ENCODE peak calls at places on chromosomes 12 and 14, in eight cellular contexts. B, E, A, G, J, D, U and Y are unnamed samples. For H3K4me1, the result is how much of the 10 kb centered on the place peaks cover.

GRCh38 chr12:72024613-72025012 is 86.0 kb downstream of the TPH2 start:
- DNase-seq in B (no peak), E (no peak), A (no peak), G (no peak), J (peak), D (no peak), U (no peak), Y (no peak)

GRCh38 chr12:53999596-54000104 is 311 bp upstream of the HOXC9 start:
- DNase-seq in B (peak), E (no peak), A (peak), G (peak), J (peak), D (peak), U (no peak), Y (no peak)

GRCh38 chr12:97568336-97569180 is 106.0 kb downstream of the RMST start:
- DNase-seq in B (peak), E (no peak), A (peak), G (no peak), J (peak), D (no peak), U (no peak), Y (no peak)

GRCh38 chr14:103014466-103015319 is 42.7 kb downstream of the CDC42BPB start:
- DNase-seq in B (no peak), E (no peak), A (peak), G (peak), J (peak), D (no peak), U (no peak), Y (peak)

GRCh38 chr14:33676135-33676566 is 274.7 kb downstream of the EGLN3 start:
- DNase-seq in B (peak), E (peak), A (no peak), G (peak), J (peak), D (peak), U (no peak), Y (peak)

GRCh38 chr14:94173471-94173884 is 644 bp upstream of the PPP4R4 start:
- DNase-seq in B (peak), E (no peak), A (no peak), G (no peak), J (no peak), D (no peak), U (peak), Y (no peak)

GRCh38 chr12:90253674-90254181 is 545.1 kb upstream of the ATP2B1 start:
- DNase-seq in B (peak), E (peak), A (peak), G (peak), J (peak), D (peak), U (peak), Y (peak)

GRCh38 chr14:32702571-32702970 is 236.1 kb upstream of the NPAS3 start:
- DNase-seq in B (peak), E (peak), A (peak), G (no peak), J (peak), D (peak), U (no peak), Y (peak)

GRCh38 chr12:49389092-49389703 is 21.9 kb downstream of the SPATS2 start:
- DNase-seq in B (peak), E (peak), A (no peak), G (no peak), J (no peak), D (peak), U (peak), Y (peak)

GRCh38 chr12:12837025-12837872 is 24.1 kb downstream of the DDX47 start:
- DNase-seq in B (peak), E (no peak), A (peak), G (peak), J (peak), D (peak), U (peak), Y (peak)

GRCh38 chr12:95970905-95971304 is 25.2 kb downstream of the HAL start:
- DNase-seq in B (no peak), E (no peak), A (peak), G (peak), J (peak), D (no peak), U (no peak), Y (no peak)

GRCh38 chr12:25971675-25972035 is 13.2 kb downstream of the RASSF8 start:
- DNase-seq in B (no peak), E (no peak), A (no peak), G (no peak), J (no peak), D (no peak), U (no peak), Y (no peak)

GRCh38 chr14:98290596-98290995 is 981.4 kb downstream of the BCL11B start:
- DNase-seq in B (no peak), E (no peak), A (peak), G (no peak), J (peak), D (no peak), U (no peak), Y (no peak)

GRCh38 chr14:62168564-62169155 is 406.4 kb downstream of the SNAPC1 start:
- DNase-seq in B (no peak), E (no peak), A (no peak), G (no peak), J (no peak), D (no peak), U (no peak), Y (no peak)

GRCh38 chr12:71014180-71014785 is 93.7 kb upstream of the PTPRR start:
- DNase-seq in B (no peak), E (no peak), A (peak), G (no peak), J (peak), D (no peak), U (no peak), Y (peak)

GRCh38 chr12:29674463-29674862 is 109.3 kb downstream of the TMTC1 start:
- DNase-seq in B (no peak), E (no peak), A (no peak), G (no peak), J (no peak), D (no peak), U (no peak), Y (no peak)

GRCh38 chr14:64510825-64511679 is 6.5 kb downstream of the ZBTB1 start:
- DNase-seq in B (peak), E (no peak), A (peak), G (peak), J (peak), D (no peak), U (peak), Y (peak)

GRCh38 chr12:50926415-50926814 is 25.9 kb upstream of the HIGD1C start:
- DNase-seq in B (no peak), E (no peak), A (no peak), G (no peak), J (no peak), D (no peak), U (no peak), Y (no peak)

GRCh38 chr12:78101946-78102635 is 271.4 kb downstream of the NAV3 start:
- DNase-seq in B (no peak), E (no peak), A (no peak), G (no peak), J (no peak), D (no peak), U (no peak), Y (no peak)

GRCh38 chr12:30067156-30067555 is 283.4 kb upstream of the TMTC1 start:
- DNase-seq in B (no peak), E (no peak), A (peak), G (peak), J (no peak), D (no peak), U (no peak), Y (peak)

GRCh38 chr12:107670999-107671643 is 14.5 kb upstream of the PWP1 start:
- DNase-seq in B (peak), E (no peak), A (no peak), G (no peak), J (no peak), D (no peak), U (peak), Y (peak)

GRCh38 chr12:22535038-22535437 is 9.3 kb downstream of the C2CD5 start:
- DNase-seq in B (no peak), E (no peak), A (no peak), G (no peak), J (no peak), D (no peak), U (no peak), Y (no peak)

GRCh38 chr12:4587108-4587507 is 25.1 kb downstream of the DYRK4 start:
- DNase-seq in B (no peak), E (no peak), A (no peak), G (no peak), J (no peak), D (no peak), U (no peak), Y (no peak)

GRCh38 chr14:63766616-63767015 is 38.8 kb upstream of the SGPP1 start:
- DNase-seq in B (no peak), E (no peak), A (no peak), G (no peak), J (no peak), D (no peak), U (no peak), Y (no peak)

GRCh38 chr12:114248527-114248926 is 157.4 kb downstream of the TBX5 start:
- DNase-seq in B (no peak), E (no peak), A (peak), G (no peak), J (no peak), D (no peak), U (no peak), Y (no peak)

GRCh38 chr12:6442799-6443198 is 2.0 kb upstream of the CD27 start:
- DNase-seq in B (no peak), E (no peak), A (no peak), G (no peak), J (no peak), D (no peak), U (no peak), Y (no peak)

GRCh38 chr12:4386756-4387155 is 7.2 kb upstream of the FGF23 start:
- DNase-seq in B (no peak), E (no peak), A (no peak), G (no peak), J (no peak), D (no peak), U (no peak), Y (no peak)

GRCh38 chr12:25438638-25439037 is 114.4 kb downstream of the LMNTD1 start:
- DNase-seq in B (no peak), E (no peak), A (no peak), G (no peak), J (no peak), D (no peak), U (no peak), Y (no peak)

GRCh38 chr12:124679047-124679446 is 111.6 kb upstream of the NCOR2 start:
- DNase-seq in B (no peak), E (no peak), A (no peak), G (no peak), J (no peak), D (no peak), U (no peak), Y (no peak)

GRCh38 chr12:124675881-124676688 is 108.7 kb upstream of the NCOR2 start:
- DNase-seq in B (peak), E (peak), A (no peak), G (peak), J (no peak), D (peak), U (no peak), Y (no peak)

GRCh38 chr12:124676725-124677462 is 109.5 kb upstream of the NCOR2 start:
- DNase-seq in B (no peak), E (no peak), A (no peak), G (peak), J (no peak), D (no peak), U (no peak), Y (no peak)

GRCh38 chr12:124678421-124678893 is 111.0 kb upstream of the NCOR2 start:
- DNase-seq in B (no peak), E (no peak), A (no peak), G (peak), J (no peak), D (no peak), U (no peak), Y (no peak)

GRCh38 chr12:124677552-124678356 is 110.3 kb upstream of the NCOR2 start:
- DNase-seq in B (no peak), E (no peak), A (no peak), G (peak), J (no peak), D (no peak), U (no peak), Y (no peak)
- H3K4me1 ChIP-seq in B (under half), E (under half), A (under half), G (under half), J (under half), D (under half), U (under half), Y (under half)

DNA sequence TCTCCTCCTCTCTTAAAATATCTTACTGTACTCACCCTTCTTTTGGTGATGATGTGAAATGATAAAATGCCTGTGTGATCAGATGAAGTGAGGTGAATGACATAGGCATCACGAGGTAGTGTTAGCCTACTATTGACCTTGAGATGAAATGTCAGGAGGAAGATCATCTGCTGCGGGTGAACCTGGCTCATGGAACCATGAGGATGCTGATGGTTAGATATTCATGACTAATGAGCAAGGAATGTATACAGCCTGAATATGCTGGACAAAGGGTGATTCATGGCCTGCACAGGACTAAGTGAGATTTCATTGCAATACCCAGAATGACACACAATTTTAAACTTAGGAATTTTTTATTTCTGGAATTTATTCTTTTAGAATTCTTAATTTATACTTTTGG is 89.6 kb downstream of the DAAM1 start:
- DNase-seq in B (no peak), E (no peak), A (peak), G (no peak), J (peak), D (no peak), U (no peak), Y (no peak)
- H3K4me1 ChIP-seq in B (under half), E (under half), A (under half), G (half or more), J (half or more), D (under half), U (under half), Y (under half)

DNA sequence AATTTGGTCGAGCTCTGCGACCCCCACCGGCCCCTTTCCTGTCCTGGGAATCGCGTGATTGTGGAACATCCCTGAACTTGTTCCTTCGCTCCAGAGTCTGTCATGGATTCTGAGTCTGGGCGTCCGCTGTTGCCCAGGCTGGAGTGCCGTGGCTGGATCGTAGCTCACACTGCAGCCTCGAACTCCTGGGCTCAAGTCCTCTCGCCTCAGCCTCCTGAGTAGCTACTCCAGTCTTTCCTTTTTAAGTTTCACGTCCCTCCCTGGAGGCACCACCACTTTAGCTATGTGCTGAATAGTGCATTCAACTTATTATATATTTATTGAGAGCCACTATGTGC is 698 bp downstream of the ACOT6 start:
- DNase-seq in B (no peak), E (no peak), A (peak), G (peak), J (no peak), D (no peak), U (no peak), Y (no peak)
- H3K4me1 ChIP-seq in B (under half), E (under half), A (under half), G (under half), J (under half), D (under half), U (under half), Y (under half)

DNA sequence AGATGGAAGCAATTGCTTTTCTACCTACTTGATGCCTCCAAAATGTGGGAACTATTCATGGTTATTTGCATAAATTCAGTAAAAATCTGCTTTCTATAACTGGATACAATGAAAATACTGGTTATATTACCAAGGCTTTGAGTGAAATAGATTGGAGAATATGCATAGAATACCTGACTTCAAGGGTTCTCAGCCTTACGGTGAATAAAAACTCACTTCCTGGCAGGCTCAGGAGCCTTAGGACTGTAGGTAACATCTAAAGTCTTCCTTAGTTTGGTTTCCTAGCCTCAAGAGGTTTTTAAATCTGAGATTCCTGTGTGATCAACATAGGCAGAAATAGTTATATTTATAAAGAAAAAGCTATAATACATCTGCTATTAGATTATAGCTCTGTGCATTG is 158.6 kb downstream of the SLC41A2 start:
- DNase-seq in B (no peak), E (no peak), A (no peak), G (no peak), J (no peak), D (no peak), U (no peak), Y (no peak)
- H3K4me1 ChIP-seq in B (under half), E (under half), A (under half), G (under half), J (under half), D (under half), U (under half), Y (under half)

DNA sequence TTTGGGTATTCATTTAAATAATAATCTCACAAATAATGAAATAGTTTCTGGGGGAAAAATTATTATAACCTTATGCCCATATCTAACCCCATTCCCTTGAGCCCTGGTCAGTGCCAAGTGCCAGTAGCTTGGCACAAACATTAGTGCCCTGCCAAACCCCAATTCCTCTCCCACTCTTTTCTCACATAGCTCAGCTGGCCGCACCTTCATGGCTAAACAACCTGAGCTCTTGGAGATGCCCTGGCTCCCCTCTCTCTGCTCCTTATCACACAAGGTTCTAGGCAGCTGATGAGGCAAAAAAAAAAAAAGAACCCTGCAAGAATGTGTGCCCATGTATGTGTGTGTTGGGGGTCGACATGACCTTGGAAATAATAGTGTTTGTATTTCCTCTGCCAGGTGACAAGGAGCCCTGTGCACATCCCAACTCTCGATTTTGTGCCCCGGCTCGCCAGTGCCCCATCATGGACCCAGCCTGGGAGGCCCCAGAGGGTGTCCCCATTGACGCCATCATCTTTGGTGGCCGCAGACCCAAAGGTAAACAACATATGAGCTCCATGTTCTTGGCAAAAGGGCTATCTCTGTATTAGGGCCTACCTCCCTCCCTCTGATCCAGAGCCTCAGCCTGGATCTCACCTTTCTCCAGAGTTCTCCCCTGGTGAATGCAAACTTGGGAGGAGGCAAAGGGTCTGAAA is 8.4 kb downstream of the PCK2 start:
- DNase-seq in B (no peak), E (no peak), A (no peak), G (peak), J (no peak), D (no peak), U (no peak), Y (no peak)
- H3K4me1 ChIP-seq in B (under half), E (under half), A (under half), G (under half), J (under half), D (under half), U (under half), Y (under half)

GRCh38 chr14:58752782-58753181 is 115.0 kb downstream of the DACT1 start:
- DNase-seq in B (peak), E (peak), A (peak), G (no peak), J (peak), D (peak), U (no peak), Y (no peak)
- H3K4me1 ChIP-seq in B (under half), E (under half), A (under half), G (under half), J (under half), D (under half), U (under half), Y (under half)

GRCh38 chr12:131135786-131136538 is 182.3 kb downstream of the ADGRD1 start:
- DNase-seq in B (no peak), E (no peak), A (no peak), G (peak), J (no peak), D (no peak), U (no peak), Y (no peak)

GRCh38 chr12:131137836-131138637 is 184.3 kb downstream of the ADGRD1 start:
- DNase-seq in B (peak), E (no peak), A (no peak), G (peak), J (no peak), D (no peak), U (peak), Y (no peak)

GRCh38 chr12:131135311-131135785 is 181.6 kb downstream of the ADGRD1 start:
- DNase-seq in B (no peak), E (no peak), A (no peak), G (peak), J (no peak), D (no peak), U (no peak), Y (no peak)

GRCh38 chr12:131137009-131137835 is 183.5 kb downstream of the ADGRD1 start:
- DNase-seq in B (no peak), E (no peak), A (no peak), G (peak), J (no peak), D (no peak), U (no peak), Y (no peak)

DNA sequence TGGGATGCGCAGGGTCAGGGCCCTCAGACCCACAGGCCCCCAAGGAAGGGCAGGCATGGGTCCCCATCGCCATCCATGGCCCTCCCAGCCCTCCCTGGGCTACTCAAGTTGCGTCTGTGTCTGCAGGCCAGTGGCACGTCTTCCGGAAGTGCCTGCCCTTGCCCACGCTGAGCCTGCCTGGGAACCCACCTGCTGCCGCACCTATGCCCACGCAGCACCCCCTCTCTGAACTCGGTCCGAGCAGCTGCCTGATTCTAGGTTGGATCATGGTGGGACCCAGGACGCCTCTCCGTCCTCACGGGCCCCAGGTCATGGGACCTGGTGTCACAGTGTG is 182.8 kb downstream of the ADGRD1 start:
- DNase-seq in B (no peak), E (no peak), A (no peak), G (no peak), J (no peak), D (no peak), U (no peak), Y (no peak)
- H3K4me1 ChIP-seq in B (under half), E (under half), A (under half), G (under half), J (under half), D (under half), U (under half), Y (under half)

DNA sequence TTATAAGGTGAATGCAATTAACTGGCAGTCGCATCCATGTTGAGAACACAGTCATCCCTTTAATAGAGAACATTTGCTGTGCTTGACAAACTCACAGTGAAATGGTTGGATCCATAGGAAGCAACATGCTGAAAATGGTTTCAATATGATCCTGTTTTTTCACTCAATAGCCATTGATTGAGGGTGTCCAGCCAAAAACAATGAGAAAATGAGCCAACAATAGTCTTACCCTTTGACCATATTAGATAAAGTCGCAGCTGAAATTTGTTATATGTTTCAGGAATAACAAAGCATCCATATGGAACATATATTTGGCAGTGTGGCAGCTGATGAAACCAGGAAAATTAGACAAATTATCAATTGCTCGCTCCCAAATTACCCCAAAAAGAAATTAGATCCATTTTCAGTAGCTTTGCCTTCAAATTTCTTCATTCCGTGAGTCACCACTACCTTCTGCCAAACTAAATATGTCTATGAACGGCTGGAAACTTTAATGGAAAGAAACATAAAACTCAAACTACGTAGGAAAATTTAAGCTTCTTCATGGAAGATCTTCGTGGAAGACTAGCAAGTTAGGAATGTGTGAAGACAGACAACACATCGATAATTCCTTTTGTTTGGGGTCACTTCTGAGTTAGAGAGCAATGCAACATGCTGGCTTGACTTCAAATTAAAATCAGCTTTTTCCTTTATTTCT is 17.4 kb downstream of the IGF1 start:
- DNase-seq in B (no peak), E (no peak), A (no peak), G (peak), J (no peak), D (no peak), U (no peak), Y (no peak)
- H3K4me1 ChIP-seq in B (under half), E (under half), A (under half), G (under half), J (under half), D (under half), U (under half), Y (under half)